ENCODE peak calls at places on chromosomes 13 and 19, in nine cellular contexts. H is neural progenitor cell; K is hepatocyte; D is bronchial epithelial cell; C is effector memory CD4-positive, alpha-beta T cell; W is PC-3; I is mucosa of descending colon; B is tibial artery; E is CD4-positive, CD25-positive, alpha-beta regulatory T cell. U is an unnamed sample. For H3K36me3, the result is how much of the 10 kb centered on the place peaks cover.

GRCh38 chr13:101575591-101575990 is 123.1 kb downstream of the ITGBL1 start:
- DNase-seq in E (no peak), I (no peak), K (no peak), C (no peak), W (peak), B (no peak), D (peak), H (no peak), U (no peak)

GRCh38 chr13:74210693-74211393 is 76.6 kb upstream of the KLF12 start:
- DNase-seq in W (peak), K (peak), C (no peak), H (no peak), D (peak), I (no peak), B (peak), E (no peak), U (no peak)

GRCh38 chr13:21047591-21048282 is 13.6 kb downstream of the LATS2 start:
- DNase-seq in C (no peak), D (no peak), E (no peak), I (no peak), H (no peak), K (no peak), W (no peak), B (peak), U (no peak)

GRCh38 chr13:85993567-85993966 is 194.3 kb upstream of the SLITRK6 start:
- DNase-seq in I (no peak), H (no peak), C (no peak), D (no peak), W (no peak), K (no peak), B (no peak), E (no peak), U (no peak)

GRCh38 chr13:48804836-48805601 is 151.3 kb downstream of the CYSLTR2 start:
- DNase-seq in H (no peak), B (no peak), I (no peak), C (no peak), W (peak), E (peak), D (no peak), K (no peak), U (no peak)

GRCh38 chr13:111623170-111623569 is 302.7 kb downstream of the TEX29 start:
- DNase-seq in C (no peak), I (no peak), E (no peak), D (no peak), W (no peak), H (no peak), K (no peak), B (no peak), U (no peak)

GRCh38 chr19:860481-861098 is 1.1 kb downstream of the CFD start:
- DNase-seq in I (peak), H (peak), W (peak), E (peak), C (peak), B (peak), D (peak), K (peak), U (peak)

GRCh38 chr13:40564342-40564997 is 102.0 kb downstream of the FOXO1 start:
- DNase-seq in E (no peak), K (no peak), H (no peak), B (no peak), D (no peak), W (no peak), C (no peak), I (no peak), U (no peak)

GRCh38 chr19:19068659-19069509 is 5.1 kb downstream of the SLC25A42 start:
- DNase-seq in C (no peak), B (no peak), H (no peak), K (no peak), W (no peak), D (no peak), I (no peak), E (peak), U (no peak)

DNA sequence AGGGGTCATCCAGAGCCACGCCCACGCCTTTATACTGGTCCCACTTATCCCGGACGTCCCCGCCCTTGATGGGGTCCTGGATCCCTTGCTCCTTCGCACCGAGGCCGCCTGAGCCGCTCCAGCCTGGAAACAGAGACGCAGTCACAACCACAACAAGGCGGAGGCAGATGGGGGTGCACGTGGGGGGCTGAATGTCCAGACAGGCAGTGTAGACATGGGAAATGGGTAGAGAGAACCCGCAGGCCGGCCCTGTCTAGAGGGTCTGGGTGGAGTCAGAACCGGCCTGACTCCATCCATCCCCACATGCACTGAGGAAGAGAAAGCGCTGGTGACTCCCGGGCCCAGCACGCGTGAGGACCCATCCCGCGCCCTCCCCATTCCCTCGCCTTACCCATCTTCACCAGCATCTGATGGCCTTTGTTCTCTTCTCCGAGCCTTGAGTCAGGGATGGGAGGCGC is 23.0 kb downstream of the CHERP start:
- DNase-seq in C (no peak), K (no peak), I (no peak), W (no peak), B (no peak), D (no peak), H (no peak), E (no peak), U (no peak)
- H3K36me3 ChIP-seq in C (half or more), K (under half), I (under half), W (half or more), B (half or more), D (under half), H (under half), E (half or more), U (half or more)

DNA sequence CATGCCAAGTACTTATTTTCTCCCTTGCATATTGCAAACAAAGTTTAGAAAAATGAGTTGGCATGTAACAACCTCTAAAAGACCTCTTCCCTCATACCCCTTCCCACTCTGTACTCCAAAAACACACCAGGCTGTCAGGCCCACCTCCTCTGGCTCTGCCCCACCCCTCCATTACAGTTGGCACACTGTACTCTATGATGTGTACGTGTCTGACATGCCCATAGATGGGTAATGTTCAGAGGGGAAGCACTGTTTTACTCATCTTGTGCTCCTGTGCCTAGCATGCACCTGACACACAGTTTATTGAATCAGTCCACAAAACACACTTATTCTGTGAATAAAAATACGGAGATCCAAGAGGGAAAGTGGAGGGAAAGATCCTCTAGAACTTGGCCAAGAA is 45.6 kb downstream of the SERPINE3 start:
- DNase-seq in D (no peak), I (no peak), B (no peak), K (no peak), C (no peak), W (no peak), E (no peak), H (no peak), U (no peak)
- H3K36me3 ChIP-seq in D (under half), I (under half), B (under half), K (under half), C (under half), W (under half), E (under half), H (under half), U (under half)

GRCh38 chr19:16655727-16656126 is 4.2 kb downstream of the SMIM7 start:
- DNase-seq in H (no peak), D (no peak), K (no peak), I (no peak), W (no peak), C (no peak), B (no peak), E (no peak), U (no peak)
- H3K36me3 ChIP-seq in H (under half), D (under half), K (under half), I (under half), W (half or more), C (half or more), B (half or more), E (half or more), U (half or more)

GRCh38 chr19:8215783-8216182 is 6.6 kb downstream of the CERS4 start:
- DNase-seq in E (no peak), W (no peak), C (no peak), B (no peak), H (no peak), D (no peak), I (no peak), K (no peak), U (no peak)
- H3K36me3 ChIP-seq in E (under half), W (under half), C (under half), B (under half), H (under half), D (under half), I (under half), K (under half), U (under half)

DNA sequence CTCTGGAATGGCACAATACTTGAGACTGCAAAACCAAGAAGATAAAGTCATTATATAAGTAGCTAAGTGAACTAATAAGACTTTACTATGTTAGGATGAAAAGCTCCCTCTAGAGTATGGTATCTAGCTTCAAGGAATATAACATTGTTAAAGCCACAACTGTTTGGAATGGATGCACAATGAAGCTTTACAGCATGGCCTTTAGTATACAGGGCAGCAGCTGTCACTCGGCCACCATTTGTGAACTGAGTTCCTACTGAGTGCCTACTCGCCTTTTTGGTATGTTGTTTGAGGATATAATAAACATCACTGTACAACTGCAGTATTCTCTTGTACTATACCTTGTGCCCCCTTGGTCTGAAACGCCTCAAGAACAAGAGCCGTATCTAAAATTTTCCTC is 6.8 kb downstream of the ALG5 start:
- DNase-seq in D (no peak), I (no peak), K (no peak), B (no peak), E (no peak), H (no peak), W (no peak), C (no peak), U (no peak)
- H3K36me3 ChIP-seq in D (under half), I (under half), K (under half), B (half or more), E (half or more), H (under half), W (under half), C (half or more), U (under half)

GRCh38 chr19:36151144-36152051 is 849 bp downstream of the COX7A1 start:
- DNase-seq in C (no peak), D (no peak), E (no peak), W (no peak), I (no peak), H (no peak), B (peak), K (no peak), U (no peak)

GRCh38 chr19:36152886-36153525 is 759 bp upstream of the COX7A1 start:
- DNase-seq in E (no peak), I (no peak), B (no peak), H (no peak), C (no peak), K (no peak), D (no peak), W (no peak), U (no peak)

GRCh38 chr19:36152061-36152885 is at the start of gene COX7A1:
- DNase-seq in D (no peak), B (peak), E (no peak), K (no peak), H (no peak), W (no peak), C (no peak), I (no peak), U (no peak)

GRCh38 chr19:36150586-36150985 is 1.7 kb downstream of the COX7A1 start:
- DNase-seq in K (no peak), B (no peak), D (no peak), I (no peak), W (no peak), H (no peak), E (no peak), C (no peak), U (no peak)

GRCh38 chr19:36149673-36150406 is 2.4 kb downstream of the COX7A1 start:
- DNase-seq in C (no peak), D (peak), W (no peak), B (no peak), H (no peak), I (no peak), E (no peak), K (no peak), U (no peak)
- H3K36me3 ChIP-seq in C (half or more), D (under half), W (under half), B (half or more), H (under half), I (under half), E (half or more), K (under half), U (under half)

GRCh38 chr19:15265214-15265613 is 33.0 kb upstream of the EPHX3 start:
- DNase-seq in K (no peak), I (no peak), W (no peak), H (no peak), B (no peak), C (no peak), E (no peak), D (no peak), U (no peak)

GRCh38 chr19:15262011-15262410 is 29.8 kb upstream of the EPHX3 start:
- DNase-seq in K (no peak), W (no peak), C (no peak), H (no peak), B (no peak), E (no peak), D (no peak), I (no peak), U (no peak)

GRCh38 chr19:15264933-15265206 is 32.6 kb upstream of the EPHX3 start:
- DNase-seq in E (no peak), B (no peak), C (no peak), D (no peak), I (no peak), W (no peak), H (no peak), K (no peak), U (no peak)

GRCh38 chr19:15264061-15264932 is 32.0 kb upstream of the EPHX3 start:
- DNase-seq in K (peak), I (peak), B (peak), C (peak), W (peak), E (peak), D (peak), H (peak), U (peak)

GRCh38 chr19:15263361-15263985 is 31.2 kb upstream of the EPHX3 start:
- DNase-seq in I (no peak), W (no peak), E (no peak), C (no peak), K (no peak), D (no peak), B (no peak), H (no peak), U (no peak)
- H3K36me3 ChIP-seq in I (under half), W (half or more), E (half or more), C (half or more), K (under half), D (half or more), B (half or more), H (under half), U (under half)

DNA sequence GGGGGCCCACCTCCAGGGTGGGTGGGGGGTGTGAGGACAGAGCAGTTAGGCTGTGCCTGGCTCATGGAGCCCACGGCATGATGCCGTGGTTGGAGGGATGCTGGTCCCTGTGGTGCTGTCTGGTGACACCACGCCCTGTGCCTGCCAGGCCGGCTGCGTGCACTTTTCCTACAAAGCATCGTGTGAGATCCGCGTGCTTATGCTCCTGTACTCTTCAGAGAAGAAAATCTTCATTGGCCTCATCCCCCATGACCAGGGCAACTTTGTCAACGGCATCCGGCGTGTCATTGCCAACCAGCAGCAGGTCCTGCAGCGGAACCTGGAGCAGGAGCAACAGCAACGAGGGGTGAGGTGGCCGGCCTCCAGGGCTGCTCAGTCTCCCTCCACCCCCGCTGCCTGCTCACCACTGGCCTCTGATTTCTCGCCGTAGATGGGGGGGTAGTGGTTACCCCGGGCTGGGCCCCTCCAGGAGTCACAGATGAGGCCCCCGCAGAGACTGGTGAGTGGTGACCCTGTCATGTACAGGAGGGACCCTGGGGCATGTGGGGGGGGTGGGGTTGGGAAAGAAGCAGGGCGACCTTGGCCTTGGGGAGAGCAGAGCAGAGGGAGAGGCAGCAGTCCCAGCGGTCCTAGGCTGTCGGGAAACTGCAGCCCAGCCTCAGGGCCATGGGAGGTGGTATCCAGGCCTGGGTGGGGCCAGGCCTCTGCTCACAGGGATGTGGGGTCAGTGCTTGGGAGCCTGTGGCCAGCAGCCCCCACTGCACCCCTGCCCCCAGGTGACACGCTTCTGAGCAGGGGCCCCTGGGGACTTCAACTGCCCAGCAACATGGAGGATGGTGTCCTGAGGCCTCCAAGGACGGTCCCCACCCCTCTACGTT is 7.3 kb downstream of the PNKP start:
- DNase-seq in B (no peak), I (peak), W (no peak), C (no peak), D (no peak), E (no peak), K (no peak), H (no peak), U (no peak)
- H3K36me3 ChIP-seq in B (half or more), I (under half), W (half or more), C (half or more), D (under half), E (under half), K (under half), H (under half), U (under half)

GRCh38 chr13:51867062-51867461 is 5.3 kb downstream of the CCDC70 start:
- DNase-seq in C (no peak), E (no peak), H (no peak), I (no peak), D (no peak), K (no peak), W (no peak), B (no peak), U (no peak)

GRCh38 chr13:51873837-51874236 is 12.1 kb downstream of the CCDC70 start:
- DNase-seq in E (no peak), K (no peak), B (no peak), W (no peak), D (no peak), I (no peak), C (no peak), H (no peak), U (no peak)

GRCh38 chr13:51873419-51873818 is 11.7 kb downstream of the CCDC70 start:
- DNase-seq in C (no peak), I (no peak), W (no peak), E (no peak), K (no peak), B (no peak), H (no peak), D (no peak), U (no peak)

GRCh38 chr13:51870616-51871015 is 8.8 kb downstream of the CCDC70 start:
- DNase-seq in B (no peak), H (no peak), C (no peak), K (no peak), I (no peak), E (no peak), W (no peak), D (no peak), U (no peak)

GRCh38 chr13:51869921-51870320 is 8.2 kb downstream of the CCDC70 start:
- DNase-seq in K (no peak), C (no peak), H (no peak), E (no peak), W (no peak), B (no peak), D (no peak), I (no peak), U (no peak)
- H3K36me3 ChIP-seq in K (under half), C (under half), H (under half), E (under half), W (under half), B (under half), D (under half), I (under half), U (under half)

U was measured in lung.